ENCODE peak calls at places on chromosomes 7 and 10, in nine cellular contexts. T is transverse colon; E is heart right ventricle; A is HCEC 1CT; J is HEK293T; X is PC-3; M is hepatocyte; W is stimulated activated CD4-positive, alpha-beta T cell treated with anti-CD3 and anti-CD28 coated beads, Interleukin-4, amount 100 ng/mL, for 48 hours; I is fibroblast of mammary gland. Y is an unnamed sample.

GRCh38 chr7:84102213-84102612 is 92.4 kb downstream of the SEMA3A start:
- DNase-seq in I (peak), E (no peak), J (no peak), A (peak), X (no peak), T (no peak), W (no peak), M (no peak), Y (no peak)

GRCh38 chr7:66930341-66930740 is 9.3 kb downstream of the TMEM248 start:
- DNase-seq in I (peak), X (peak), E (no peak), M (peak), A (no peak), J (peak), W (no peak), T (no peak), Y (peak)

GRCh38 chr10:90062786-90063185 is 361.4 kb downstream of the KIF20B start:
- DNase-seq in T (no peak), W (no peak), X (no peak), J (no peak), I (peak), E (no peak), M (no peak), A (peak), Y (no peak)

GRCh38 chr7:29563590-29564454 is at the start of gene PRR15:
- DNase-seq in E (peak), A (no peak), W (no peak), J (peak), T (peak), M (peak), X (peak), I (no peak), Y (peak)

GRCh38 chr7:75639071-75639892 is 99.5 kb downstream of the HIP1 start:
- DNase-seq in W (peak), T (peak), I (peak), E (peak), A (peak), J (peak), X (peak), M (peak), Y (peak)

GRCh38 chr7:74480861-74481417 is 27.2 kb downstream of the GTF2IRD1 start:
- DNase-seq in E (peak), A (peak), T (peak), I (peak), J (no peak), M (peak), W (no peak), X (no peak), Y (peak)

GRCh38 chr10:3413937-3414710 is 241.5 kb upstream of the PITRM1 start:
- DNase-seq in J (no peak), M (no peak), E (no peak), A (no peak), W (no peak), X (no peak), T (no peak), I (no peak), Y (peak)

GRCh38 chr7:40720401-40720800 is 585.6 kb downstream of the SUGCT start:
- DNase-seq in M (no peak), W (no peak), X (peak), A (peak), J (no peak), E (no peak), T (no peak), I (peak), Y (no peak)

GRCh38 chr7:149175150-149175549 is 20.2 kb upstream of the ZNF282 start:
- DNase-seq in X (no peak), J (no peak), T (no peak), W (no peak), E (no peak), A (no peak), I (no peak), M (no peak), Y (no peak)

GRCh38 chr10:97575101-97575668 is 2.6 kb downstream of the ANKRD2 start:
- DNase-seq in E (no peak), T (no peak), W (no peak), X (no peak), M (no peak), J (no peak), A (no peak), I (no peak), Y (no peak)

GRCh38 chr10:49282879-49283321 is 16.1 kb upstream of the C10orf71 start:
- DNase-seq in W (no peak), M (no peak), T (no peak), I (no peak), E (peak), J (no peak), A (no peak), X (no peak), Y (peak)

GRCh38 chr7:142356166-142356565 is 98.3 kb upstream of the PRSS58 start:
- DNase-seq in A (no peak), X (peak), T (no peak), J (no peak), M (no peak), E (no peak), W (no peak), I (no peak), Y (no peak)

GRCh38 chr7:96920713-96921112 is 84.6 kb upstream of the DLX6 start:
- DNase-seq in A (no peak), X (peak), W (no peak), I (no peak), E (no peak), J (no peak), T (no peak), M (no peak), Y (no peak)

GRCh38 chr7:101453617-101454016 is 90.9 kb downstream of the COL26A1 start:
- DNase-seq in E (no peak), A (no peak), W (no peak), I (no peak), M (no peak), X (no peak), T (no peak), J (no peak), Y (no peak)

GRCh38 chr7:135716677-135717238 is 11.2 kb downstream of the SLC13A4 start:
- DNase-seq in A (peak), X (peak), E (no peak), M (no peak), W (no peak), T (no peak), J (peak), I (peak), Y (no peak)

GRCh38 chr10:126397640-126398382 is 9.5 kb upstream of the ADAM12 start:
- DNase-seq in J (no peak), I (peak), A (peak), T (no peak), M (no peak), W (no peak), E (no peak), X (peak), Y (no peak)

GRCh38 chr7:39417642-39418041 is 148.6 kb upstream of the YAE1 start:
- DNase-seq in E (no peak), M (no peak), J (no peak), T (no peak), W (no peak), X (no peak), A (no peak), I (no peak), Y (no peak)

GRCh38 chr10:132523561-132524442 is 13.8 kb upstream of the INPP5A start:
- DNase-seq in J (no peak), X (no peak), M (no peak), I (no peak), E (peak), A (no peak), T (peak), W (no peak), Y (no peak)

GRCh38 chr10:103802637-103803353 is 52.6 kb downstream of the SH3PXD2A start:
- DNase-seq in W (no peak), M (no peak), A (no peak), T (peak), J (no peak), X (no peak), E (no peak), I (no peak), Y (no peak)

GRCh38 chr10:21617267-21617666 is 83.2 kb downstream of the MLLT10 start:
- DNase-seq in T (no peak), A (no peak), E (no peak), I (peak), X (no peak), M (no peak), W (no peak), J (no peak), Y (no peak)

GRCh38 chr7:74324499-74325229 is 35.5 kb downstream of the CLIP2 start:
- DNase-seq in I (no peak), X (no peak), A (no peak), T (peak), J (no peak), E (peak), M (no peak), W (no peak), Y (no peak)

GRCh38 chr7:107032050-107032449 is 12.5 kb upstream of the PRKAR2B start:
- DNase-seq in T (no peak), E (no peak), X (no peak), W (no peak), M (no peak), I (no peak), A (no peak), J (no peak), Y (no peak)

GRCh38 chr7:47170516-47170915 is 411.4 kb downstream of the TNS3 start:
- DNase-seq in M (no peak), J (no peak), I (no peak), T (no peak), W (no peak), E (no peak), X (peak), A (no peak), Y (no peak)

GRCh38 chr10:33325929-33326328 is 8.5 kb downstream of the NRP1 start:
- DNase-seq in W (no peak), J (peak), E (no peak), M (no peak), X (peak), I (no peak), T (no peak), A (no peak), Y (no peak)

GRCh38 chr7:130429019-130429418 is 11.8 kb downstream of the CEP41 start:
- DNase-seq in E (no peak), M (no peak), J (no peak), X (no peak), T (no peak), W (no peak), I (no peak), A (no peak), Y (no peak)

GRCh38 chr7:141291541-141291940 is 217.7 kb downstream of the TMEM178B start:
- DNase-seq in W (no peak), I (no peak), E (no peak), T (no peak), M (no peak), X (no peak), A (no peak), J (no peak), Y (no peak)

GRCh38 chr10:3995302-3996210 is 210.5 kb upstream of the KLF6 start:
- DNase-seq in M (no peak), A (peak), I (peak), J (no peak), E (no peak), T (no peak), W (no peak), X (peak), Y (no peak)

GRCh38 chr10:113021268-113022028 is 71.4 kb downstream of the TCF7L2 start:
- DNase-seq in E (no peak), M (no peak), W (no peak), I (no peak), J (no peak), A (no peak), X (no peak), T (no peak), Y (no peak)

Y was measured in Caco-2.